ENCODE peak calls at places on chromosomes 5 and 9, in five cellular contexts. S is heart left ventricle; A is CD8-positive, alpha-beta T cell; E is tibial artery; R is naive thymus-derived CD4-positive, alpha-beta T cell. N is an unnamed sample.

GRCh38 chr5:122311888-122312669 is at the start of gene SNCAIP:
- DNase-seq in S (peak; percentile 54), A (no peak), E (peak; percentile 64), R (no peak), N (no peak)

GRCh38 chr9:136314056-136314416 is 10.1 kb upstream of the CCDC187 start:
- DNase-seq in S (no peak), A (no peak), E (no peak), R (no peak), N (no peak)

GRCh38 chr5:27124590-27124989 is 86.2 kb upstream of the CDH9 start:
- DNase-seq in S (no peak), A (no peak), E (no peak), R (no peak), N (no peak)

GRCh38 chr5:52580921-52581320 is 206.8 kb upstream of the ITGA1 start:
- DNase-seq in S (peak; percentile 26), A (no peak), E (no peak), R (no peak), N (no peak)

GRCh38 chr9:7097040-7097715 is 339.4 kb downstream of the KDM4C start:
- DNase-seq in S (no peak), A (no peak), E (no peak), R (no peak), N (no peak)

GRCh38 chr9:119667163-119667562 is 297.9 kb upstream of the BRINP1 start:
- DNase-seq in S (no peak), A (no peak), E (no peak), R (no peak), N (no peak)

GRCh38 chr9:136835932-136836901 is 6.1 kb upstream of the AJM1 start:
- DNase-seq in S (peak; percentile 26), A (no peak), E (no peak), R (no peak), N (no peak)

GRCh38 chr9:129166962-129167557 is 11.0 kb downstream of the IER5L start:
- DNase-seq in S (peak; percentile 70), A (no peak), E (peak; percentile 84), R (no peak), N (peak; percentile 32)

GRCh38 chr9:8301296-8301695 is 501.7 kb upstream of the DMAC1 start:
- DNase-seq in S (no peak), A (no peak), E (no peak), R (no peak), N (no peak)

GRCh38 chr5:142326480-142326938 is 1.7 kb upstream of the SPRY4 start:
- DNase-seq in S (no peak), A (no peak), E (no peak), R (no peak), N (no peak)
- H3K4me3 ChIP-seq in S (peak overlapping the region; percentile 74), A (no peak overlapping the region), E (no peak overlapping the region), R (no peak overlapping the region), N (no peak overlapping the region)

GRCh38 chr9:110650261-110650660 is 18.3 kb upstream of the MUSK start:
- DNase-seq in S (no peak), A (no peak), E (no peak), R (no peak), N (no peak)

GRCh38 chr9:110650991-110651411 is 17.6 kb upstream of the MUSK start:
- DNase-seq in S (no peak), A (no peak), E (peak; percentile 37), R (no peak), N (no peak)

DNA sequence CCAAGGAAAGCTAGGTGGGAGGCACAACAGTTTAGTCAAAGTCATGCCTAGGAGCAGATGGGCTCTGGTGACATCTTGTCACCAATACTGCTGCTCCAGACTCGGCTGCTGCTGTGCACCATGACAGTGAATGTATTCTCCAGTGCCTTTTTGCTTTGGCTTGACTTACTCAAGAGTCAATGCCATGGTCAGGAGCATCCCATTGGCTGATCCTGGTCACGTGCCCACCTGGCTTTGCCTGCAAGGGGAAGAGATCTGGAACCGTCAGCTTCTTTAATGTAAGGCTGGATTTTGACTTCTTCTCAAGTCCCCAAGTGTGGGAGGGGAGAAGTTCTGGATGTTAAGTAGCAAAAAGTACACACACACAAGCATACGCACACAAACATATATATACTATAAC is 19.9 kb upstream of the MUSK start:
- DNase-seq in S (no peak), A (no peak), E (no peak), R (no peak), N (no peak)
- H3K27ac ChIP-seq in S (no peak overlapping the region), A (no peak overlapping the region), E (no peak overlapping the region), R (no peak overlapping the region), N (no peak overlapping the region)

DNA sequence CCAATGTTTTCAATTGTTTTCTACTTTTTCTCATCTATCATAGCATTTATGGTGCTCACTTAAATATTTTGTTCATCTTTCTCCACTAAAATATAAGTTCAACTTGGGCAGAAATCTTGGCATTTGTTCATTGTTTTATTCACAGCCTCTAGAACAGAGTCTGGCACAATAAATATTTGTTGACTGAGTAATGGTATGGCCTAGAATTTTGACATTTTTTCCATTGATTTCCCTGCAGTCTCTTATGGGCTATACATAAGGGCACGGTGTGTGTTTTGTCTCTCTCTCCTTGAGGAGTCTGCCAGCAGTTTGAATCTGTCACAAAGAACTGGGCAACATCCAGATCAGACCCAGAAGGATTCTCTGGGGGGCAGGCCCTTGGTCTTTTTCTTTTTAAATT is 379.7 kb downstream of the TMEM38B start:
- DNase-seq in S (no peak), A (no peak), E (no peak), R (no peak), N (no peak)
- H3K4me1 ChIP-seq in S (no peaks in the 10 kb centered on the region), A (no peaks in the 10 kb centered on the region), E (no peaks in the 10 kb centered on the region), R (no peaks in the 10 kb centered on the region), N (no peaks in the 10 kb centered on the region)

DNA sequence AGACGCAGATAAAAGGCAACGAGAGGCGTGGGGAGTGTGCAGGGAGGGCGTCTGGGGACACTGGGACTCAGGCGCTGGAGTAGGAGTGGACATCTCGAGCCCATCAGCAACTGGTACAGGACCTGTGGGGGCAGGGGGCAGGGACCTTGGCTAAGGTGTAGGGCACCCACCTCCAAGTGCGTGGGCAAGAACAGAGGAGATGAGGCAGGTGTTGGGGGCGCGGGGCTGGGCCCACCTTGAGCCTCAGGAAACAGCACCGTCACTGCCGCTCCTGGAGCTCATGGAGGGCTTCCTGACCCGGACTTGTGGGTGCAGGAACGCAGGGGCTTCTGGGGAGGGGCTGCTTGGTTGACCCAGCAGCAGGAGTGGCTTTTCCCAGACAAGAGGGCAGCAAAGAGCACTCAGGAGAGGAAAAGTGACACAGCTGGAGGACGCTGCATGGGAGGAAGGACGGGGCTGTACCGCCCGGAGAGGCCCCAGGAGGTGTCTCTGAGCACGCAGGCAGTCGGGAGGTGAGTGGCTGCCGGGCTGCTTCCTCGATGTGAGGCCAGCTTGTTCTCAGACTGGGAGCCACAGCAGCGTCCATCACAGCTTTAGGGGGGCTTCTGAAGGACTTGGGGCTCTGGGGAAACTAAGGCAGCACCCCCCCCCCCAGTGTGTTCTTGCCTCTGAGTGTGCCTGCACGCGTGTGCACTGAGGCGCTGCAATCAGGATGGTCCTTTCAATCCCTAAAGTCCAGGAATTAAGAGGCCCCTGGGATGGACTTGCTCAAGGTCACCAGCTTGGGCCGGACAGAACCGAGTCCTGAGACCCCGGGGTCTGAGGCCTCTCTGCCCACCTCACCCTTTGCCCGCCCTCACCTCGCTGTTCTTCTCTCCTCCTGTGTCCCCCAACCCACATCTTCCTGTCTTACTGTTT is 33.3 kb downstream of the FAM163B start:
- DNase-seq in S (no peak), A (no peak), E (no peak), R (no peak), N (no peak)
- H3K4me3 ChIP-seq in S (no peak overlapping the region), A (no peak overlapping the region), E (no peak overlapping the region), R (no peak overlapping the region), N (no peak overlapping the region)

DNA sequence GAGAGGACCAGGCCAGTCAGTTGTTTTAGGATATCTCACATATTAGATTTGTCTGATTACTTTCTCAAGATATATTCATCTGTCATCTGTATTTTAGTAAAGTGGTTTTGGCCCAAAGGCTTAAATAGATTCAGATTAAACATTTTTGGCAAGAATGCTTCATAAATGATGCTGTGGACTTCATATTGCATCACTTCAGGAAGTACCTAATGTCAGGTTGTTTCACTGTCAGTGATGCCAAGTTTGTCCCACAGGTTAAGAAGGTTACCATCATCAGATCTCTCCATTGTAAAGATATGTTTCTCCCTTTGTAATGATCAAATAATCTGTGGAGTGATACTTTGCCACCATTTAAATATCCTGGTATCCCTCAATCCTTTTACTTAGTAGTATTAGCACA is 37.3 kb downstream of the ERCC6L2 start:
- DNase-seq in S (no peak), A (no peak), E (no peak), R (no peak), N (no peak)
- H3K27ac ChIP-seq in S (no peak overlapping the region), A (no peak overlapping the region), E (no peak overlapping the region), R (no peak overlapping the region), N (no peak overlapping the region)

DNA sequence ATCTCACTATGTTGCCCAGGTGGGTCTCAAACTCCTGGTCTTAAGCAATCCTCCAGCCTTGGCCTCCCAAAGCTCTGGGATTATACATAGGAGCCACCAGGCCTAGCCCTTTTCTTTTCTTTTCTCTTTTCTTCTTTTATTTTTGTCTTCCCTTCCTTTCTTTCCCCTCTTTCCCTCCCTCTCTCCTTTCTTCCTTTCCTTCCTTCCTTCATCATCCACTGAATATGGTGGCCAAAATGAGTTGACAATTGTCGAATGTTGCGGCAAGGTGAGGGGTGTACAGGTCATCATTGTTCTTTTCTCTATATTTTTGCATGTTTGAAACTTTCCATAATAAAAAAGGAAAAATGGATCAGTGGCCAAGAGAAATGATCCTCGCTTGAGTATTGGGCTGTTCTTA is 32.1 kb upstream of the BASP1 start:
- DNase-seq in S (no peak), A (no peak), E (no peak), R (no peak), N (no peak)
- H3K4me1 ChIP-seq in S (no peaks in the 10 kb centered on the region), A (no peaks in the 10 kb centered on the region), E (no peaks in the 10 kb centered on the region), R (no peaks in the 10 kb centered on the region), N (no peaks in the 10 kb centered on the region)

GRCh38 chr9:37034938-37035471 is 937 bp upstream of the PAX5 start:
- DNase-seq in S (no peak), A (no peak), E (no peak), R (no peak), N (no peak)
- H3K4me3 ChIP-seq in S (no peak overlapping the region), A (peak overlapping the region; percentile 27), E (no peak overlapping the region), R (no peak overlapping the region), N (no peak overlapping the region)

DNA sequence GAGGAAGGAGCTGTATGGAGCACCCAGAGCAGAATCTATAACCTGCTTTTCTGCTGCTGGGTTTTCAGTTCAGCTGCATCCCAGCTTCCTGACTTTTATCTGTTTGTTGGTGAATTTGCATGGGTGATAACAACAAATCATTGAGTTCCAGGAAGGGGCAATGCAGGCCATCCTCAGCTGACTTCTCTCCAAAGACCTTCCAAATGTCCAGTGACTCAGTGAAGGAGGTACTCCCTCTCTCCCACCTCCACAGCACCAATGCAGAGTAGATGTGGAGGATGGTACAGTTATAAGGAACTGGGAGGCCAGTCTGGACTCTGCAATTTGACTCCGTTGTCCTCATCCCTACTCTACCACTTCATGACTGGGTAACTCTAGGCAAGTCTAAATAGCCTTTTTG is 1.7 kb upstream of the TXN start:
- DNase-seq in S (no peak), A (no peak), E (no peak), R (no peak), N (no peak)
- H3K27ac ChIP-seq in S (peak overlapping the region; percentile 88), A (no peak overlapping the region), E (peak overlapping the region; percentile 93), R (no peak overlapping the region), N (no peak overlapping the region)